ENCODE peak calls at places on chromosomes 11 and 22, in ten cellular contexts. H is right lobe of liver, E is sigmoid colon, U is neuronal stem cell, W is HCT116, Q is stomach, O is right atrium auricular region, X is H1, C is prostate gland, V is heart left ventricle. A is an unnamed sample.
A peak's percentile ranks its signal among the peaks of the same experiment; 100 is the strongest.

GRCh38 chr11:65221026-65221425 is 39.3 kb downstream of the CAPN1 start:
- DNase-seq in H (no peak), E (peak; percentile 60), U (no peak), W (no peak), Q (no peak), O (no peak), X (no peak), C (no peak), V (no peak), A (no peak)

GRCh38 chr11:725624-726202 is 19.7 kb downstream of the EPS8L2 start:
- DNase-seq in H (no peak), E (no peak), U (no peak), W (no peak), Q (no peak), O (no peak), X (no peak), C (no peak), V (no peak), A (no peak)

GRCh38 chr11:45655347-45655756 is 10.1 kb downstream of the CHST1 start:
- DNase-seq in H (peak; percentile 72), E (peak; percentile 84), U (peak; percentile 79), W (peak; percentile 53), Q (peak; percentile 72), O (peak; percentile 77), X (peak; percentile 75), C (peak; percentile 59), V (peak; percentile 69), A (peak; percentile 36)

GRCh38 chr11:28017816-28018215 is 90.1 kb downstream of the KIF18A start:
- DNase-seq in H (no peak), E (no peak), U (no peak), W (no peak), Q (no peak), O (no peak), X (no peak), C (no peak), V (no peak), A (no peak)

GRCh38 chr22:23478175-23478574 is 101.9 kb downstream of the IGLL1 start:
- DNase-seq in H (no peak), E (no peak), U (no peak), W (no peak), Q (no peak), O (no peak), X (no peak), C (no peak), V (no peak), A (no peak)

GRCh38 chr11:96196074-96196787 is 146.8 kb downstream of the MAML2 start:
- DNase-seq in H (no peak), E (no peak), U (no peak), W (no peak), Q (no peak), O (no peak), X (peak; percentile 15), C (no peak), V (no peak), A (no peak)

GRCh38 chr11:117908261-117908895 is 20.8 kb downstream of the TMPRSS13 start:
- DNase-seq in H (no peak), E (peak; percentile 53), U (no peak), W (no peak), Q (no peak), O (no peak), X (no peak), C (no peak), V (no peak), A (no peak)

GRCh38 chr11:117457835-117458234 is 130.2 kb downstream of the CEP164 start:
- DNase-seq in H (no peak), E (no peak), U (no peak), W (no peak), Q (no peak), O (no peak), X (no peak), C (no peak), V (no peak), A (no peak)

GRCh38 chr11:133910101-133910500 is 46.7 kb downstream of the IGSF9B start:
- DNase-seq in H (no peak), E (no peak), U (no peak), W (no peak), Q (no peak), O (no peak), X (no peak), C (no peak), V (no peak), A (no peak)

GRCh38 chr11:26928636-26929035 is 65.3 kb upstream of the FIBIN start:
- DNase-seq in H (no peak), E (no peak), U (no peak), W (no peak), Q (no peak), O (no peak), X (no peak), C (no peak), V (no peak), A (no peak)

DNA sequence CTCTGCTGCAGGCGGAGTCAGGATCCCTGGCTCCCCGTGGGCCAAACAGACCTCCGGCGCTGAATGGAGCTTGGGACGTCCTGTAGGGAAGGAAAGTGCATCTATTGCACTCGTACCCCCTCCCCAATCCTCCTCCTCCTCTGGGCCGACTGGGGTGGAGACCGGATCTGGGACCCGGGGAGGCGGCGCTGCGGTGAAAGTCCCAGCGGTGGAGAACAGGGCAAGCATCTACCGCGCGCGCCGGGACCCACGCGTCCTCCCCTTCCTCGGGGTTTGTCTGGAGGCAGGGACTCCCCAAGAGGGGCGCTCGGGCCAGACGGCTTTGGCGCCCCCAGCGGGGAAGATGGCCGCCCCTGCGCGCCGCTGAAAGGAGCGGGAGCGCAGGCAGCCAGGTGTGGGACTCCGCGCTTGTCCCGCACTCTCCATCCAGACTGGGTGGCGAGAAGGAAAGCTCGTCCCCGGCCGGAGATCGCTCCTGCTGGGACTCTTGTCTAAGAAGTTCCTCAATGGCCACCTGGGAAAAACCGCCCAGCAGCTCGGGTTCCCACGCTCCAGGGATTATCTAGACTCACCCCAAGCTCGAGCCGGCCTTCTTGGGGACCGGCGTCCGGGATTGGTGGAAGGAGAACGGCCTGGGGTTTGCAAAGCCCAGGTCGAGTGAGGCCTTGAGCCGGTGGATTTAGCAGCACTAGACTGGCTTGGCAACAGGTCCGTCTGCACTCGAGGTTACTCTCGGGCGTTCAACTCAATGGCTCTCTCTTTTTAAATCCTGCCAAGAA is 718 bp downstream of the FADS2 start:
- DNase-seq in H (peak; percentile 44), E (peak; percentile 74), U (peak; percentile 57), W (no peak), Q (no peak), O (no peak), X (no peak), C (peak; percentile 37), V (peak; percentile 56), A (peak; percentile 13)
- H3K4me1 ChIP-seq in H (no peaks in the 10 kb centered on the region), E (peaks cover 55% of the 10 kb centered on the region), U (peaks cover 36% of the 10 kb centered on the region), W (no peaks in the 10 kb centered on the region), Q (peaks cover 66% of the 10 kb centered on the region), O (no peaks in the 10 kb centered on the region), X (peaks cover 24% of the 10 kb centered on the region), C (peaks cover 12% of the 10 kb centered on the region), V (peaks cover 40% of the 10 kb centered on the region), A (peaks cover 24% of the 10 kb centered on the region)

DNA sequence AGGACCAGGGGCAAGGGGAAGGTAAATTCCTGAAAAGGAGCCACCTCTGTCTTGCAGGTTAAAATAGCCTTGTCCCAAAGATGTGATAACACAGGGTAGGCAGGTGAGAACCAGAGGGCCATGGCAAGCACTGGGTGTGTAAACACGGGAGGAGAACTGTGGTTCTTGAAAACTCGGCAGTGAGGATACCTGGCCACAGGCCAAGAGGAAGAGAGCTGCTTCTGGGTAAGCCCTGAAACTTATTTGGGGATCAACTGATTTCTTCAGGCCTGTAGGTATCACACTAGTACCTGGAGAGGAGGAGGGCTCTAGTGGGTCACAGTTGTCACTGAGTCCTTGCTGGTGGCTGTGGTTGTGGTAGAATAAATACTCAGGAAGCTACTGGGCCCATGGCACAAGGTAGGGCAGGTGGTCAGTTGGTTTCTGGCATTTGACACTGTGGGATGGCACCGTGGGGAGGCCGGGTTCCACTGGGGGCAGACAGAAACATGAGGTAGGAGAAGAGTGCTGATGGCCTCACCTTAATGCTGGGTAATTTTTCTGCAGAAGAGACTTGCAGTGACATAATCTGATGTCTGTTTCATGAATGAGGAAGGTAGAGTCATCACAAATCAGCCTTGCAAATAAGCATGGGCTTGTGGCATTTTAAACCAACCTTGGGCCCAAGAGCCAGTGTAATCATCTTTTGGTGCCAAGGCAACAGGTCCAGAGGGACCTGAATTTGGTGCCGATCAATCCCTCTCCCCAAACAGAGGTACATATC is 22.0 kb downstream of the AMPD3 start:
- DNase-seq in H (no peak), E (no peak), U (no peak), W (no peak), Q (no peak), O (no peak), X (no peak), C (no peak), V (no peak), A (no peak)
- H3K27ac ChIP-seq in H (no peak overlapping the region), E (no peak overlapping the region), U (no peak overlapping the region), W (no peak overlapping the region), Q (no peak overlapping the region), O (no peak overlapping the region), X (no peak overlapping the region), C (no peak overlapping the region), V (no peak overlapping the region), A (no peak overlapping the region)

DNA sequence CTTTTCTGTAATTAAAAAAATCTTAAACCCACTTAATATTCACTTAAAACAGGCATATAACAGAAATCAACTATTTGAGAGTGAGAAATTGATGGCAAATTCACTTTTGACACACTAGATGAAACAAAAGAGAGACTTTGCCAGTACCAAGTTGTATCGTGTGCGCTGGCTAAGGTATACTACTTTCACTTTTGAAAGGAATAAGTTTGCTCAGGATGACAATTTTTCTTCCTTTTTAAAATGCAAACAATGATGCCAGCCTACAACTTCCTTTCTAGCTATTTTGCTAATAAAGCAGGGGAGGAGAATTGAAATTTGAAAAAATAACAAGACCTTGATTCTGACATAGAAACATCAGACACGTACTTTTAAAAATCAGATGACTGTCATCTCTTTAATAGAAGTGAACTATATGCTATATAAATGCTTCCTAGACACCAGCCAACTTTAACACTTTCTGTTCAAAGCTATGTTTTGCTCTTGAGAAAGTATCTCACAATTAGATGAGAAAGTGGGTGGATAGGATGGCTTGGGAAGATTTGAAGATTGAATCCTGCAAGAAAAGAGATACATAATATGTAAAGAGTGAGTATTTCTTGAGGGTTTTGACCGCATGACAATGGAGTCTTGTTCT is 41.6 kb upstream of the BLID start:
- DNase-seq in H (no peak), E (no peak), U (no peak), W (no peak), Q (no peak), O (no peak), X (no peak), C (no peak), V (no peak), A (no peak)
- H3K4me3 ChIP-seq in H (no peak overlapping the region), E (peak overlapping the region; percentile 37), U (no peak overlapping the region), W (peak overlapping the region; percentile 54), Q (peak overlapping the region; percentile 33), O (peak overlapping the region; percentile 32), X (no peak overlapping the region), C (peak overlapping the region; percentile 24), V (peak overlapping the region; percentile 53), A (no peak overlapping the region)

DNA sequence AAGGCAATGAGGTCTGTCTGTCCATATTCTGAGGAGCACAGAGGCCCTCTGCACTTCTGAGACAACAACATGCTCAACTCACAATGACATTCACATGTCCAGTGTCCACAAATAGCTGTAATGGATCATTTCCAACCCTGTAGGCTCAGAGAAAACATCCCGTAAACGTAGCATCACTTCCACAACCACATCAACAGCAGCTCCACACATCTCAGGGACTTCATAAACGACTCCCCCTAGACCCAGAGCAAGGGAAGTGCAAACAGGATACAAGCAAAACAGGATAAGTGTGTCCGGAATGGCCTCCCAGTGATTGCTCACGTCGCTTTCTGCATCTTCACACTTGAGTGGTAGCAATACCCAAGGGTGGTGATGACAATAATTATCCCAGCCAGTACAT is 100.2 kb downstream of the SYN3 start:
- DNase-seq in H (no peak), E (no peak), U (no peak), W (no peak), Q (no peak), O (no peak), X (no peak), C (no peak), V (no peak), A (no peak)
- H3K4me1 ChIP-seq in H (no peaks in the 10 kb centered on the region), E (peaks cover 18% of the 10 kb centered on the region), U (peaks cover 6% of the 10 kb centered on the region), W (no peaks in the 10 kb centered on the region), Q (peaks cover 15% of the 10 kb centered on the region), O (no peaks in the 10 kb centered on the region), X (no peaks in the 10 kb centered on the region), C (no peaks in the 10 kb centered on the region), V (peaks cover 15% of the 10 kb centered on the region), A (no peaks in the 10 kb centered on the region)

A was measured in CD4-positive, alpha-beta memory T cell.